ENCODE peak calls at places on chromosomes 13 and 19, in ten cellular contexts. One of them, this sample, is unnamed.
A peak's percentile ranks its signal among the peaks of the same experiment; 100 is the strongest.

GRCh38 chr19:19385131-19385899 is 20.2 kb upstream of the GATAD2A start:
- DNase-seq in GM12892: peak; percentile 86
- DNase-seq in NCI-H1105 treated with DMSO at 0.1 percent for 48 hours: peak; percentile 98
- DNase-seq in activated effector memory CD4-positive, alpha-beta T cell treated with anti-CD3 and anti-CD28 coated beads, Interleukin-2, amount 50 U/mL, for 16 hours: peak; percentile 100
- DNase-seq in activated B cell treated with CpG ODN at 0.5 μM for 24 hours: peak; percentile 98
- DNase-seq in stimulated activated CD4-positive, alpha-beta T cell treated with anti-CD3 and anti-CD28 coated beads, Interleukin-15, amount 100 ng/mL, for 1 hour: peak; percentile 99
- DNase-seq in NCI-H1092 treated with DMSO at 0.1 percent for 48 hours: peak; percentile 97
- DNase-seq in Kasumi-1: peak; percentile 100
- DNase-seq in GM04504: peak; percentile 99
- DNase-seq in amygdala: peak; percentile 99
- DNase-seq in this sample: peak; percentile 99

GRCh38 chr13:97977982-97978381 is 24.5 kb downstream of the IPO5 start:
- DNase-seq in GM12892: no peak
- DNase-seq in NCI-H1105 treated with DMSO at 0.1 percent for 48 hours: no peak
- DNase-seq in activated effector memory CD4-positive, alpha-beta T cell treated with anti-CD3 and anti-CD28 coated beads, Interleukin-2, amount 50 U/mL, for 16 hours: no peak
- DNase-seq in activated B cell treated with CpG ODN at 0.5 μM for 24 hours: no peak
- DNase-seq in stimulated activated CD4-positive, alpha-beta T cell treated with anti-CD3 and anti-CD28 coated beads, Interleukin-15, amount 100 ng/mL, for 1 hour: no peak
- DNase-seq in NCI-H1092 treated with DMSO at 0.1 percent for 48 hours: no peak
- DNase-seq in Kasumi-1: no peak
- DNase-seq in GM04504: no peak
- DNase-seq in amygdala: no peak
- DNase-seq in this sample: no peak

GRCh38 chr19:911197-912033 is 1.6 kb downstream of the R3HDM4 start:
- DNase-seq in GM12892: no peak
- DNase-seq in NCI-H1105 treated with DMSO at 0.1 percent for 48 hours: no peak
- DNase-seq in activated effector memory CD4-positive, alpha-beta T cell treated with anti-CD3 and anti-CD28 coated beads, Interleukin-2, amount 50 U/mL, for 16 hours: no peak
- DNase-seq in activated B cell treated with CpG ODN at 0.5 μM for 24 hours: no peak
- DNase-seq in stimulated activated CD4-positive, alpha-beta T cell treated with anti-CD3 and anti-CD28 coated beads, Interleukin-15, amount 100 ng/mL, for 1 hour: no peak
- DNase-seq in NCI-H1092 treated with DMSO at 0.1 percent for 48 hours: no peak
- DNase-seq in Kasumi-1: no peak
- DNase-seq in GM04504: no peak
- DNase-seq in amygdala: no peak
- DNase-seq in this sample: no peak

GRCh38 chr13:95573226-95573625 is 20.7 kb downstream of the CLDN10 start:
- DNase-seq in GM12892: no peak
- DNase-seq in NCI-H1105 treated with DMSO at 0.1 percent for 48 hours: no peak
- DNase-seq in activated effector memory CD4-positive, alpha-beta T cell treated with anti-CD3 and anti-CD28 coated beads, Interleukin-2, amount 50 U/mL, for 16 hours: no peak
- DNase-seq in activated B cell treated with CpG ODN at 0.5 μM for 24 hours: no peak
- DNase-seq in stimulated activated CD4-positive, alpha-beta T cell treated with anti-CD3 and anti-CD28 coated beads, Interleukin-15, amount 100 ng/mL, for 1 hour: no peak
- DNase-seq in NCI-H1092 treated with DMSO at 0.1 percent for 48 hours: no peak
- DNase-seq in Kasumi-1: no peak
- DNase-seq in GM04504: no peak
- DNase-seq in amygdala: no peak
- DNase-seq in this sample: no peak

GRCh38 chr19:9171393-9171991 is 7.3 kb upstream of the OR7D2 start:
- DNase-seq in GM12892: no peak
- DNase-seq in NCI-H1105 treated with DMSO at 0.1 percent for 48 hours: no peak
- DNase-seq in activated effector memory CD4-positive, alpha-beta T cell treated with anti-CD3 and anti-CD28 coated beads, Interleukin-2, amount 50 U/mL, for 16 hours: no peak
- DNase-seq in activated B cell treated with CpG ODN at 0.5 μM for 24 hours: no peak
- DNase-seq in stimulated activated CD4-positive, alpha-beta T cell treated with anti-CD3 and anti-CD28 coated beads, Interleukin-15, amount 100 ng/mL, for 1 hour: no peak
- DNase-seq in NCI-H1092 treated with DMSO at 0.1 percent for 48 hours: no peak
- DNase-seq in Kasumi-1: no peak
- DNase-seq in GM04504: no peak
- DNase-seq in amygdala: no peak
- DNase-seq in this sample: no peak

GRCh38 chr19:41792513-41793413 is 3.6 kb upstream of the CEACAM3 start:
- DNase-seq in GM12892: no peak
- DNase-seq in NCI-H1105 treated with DMSO at 0.1 percent for 48 hours: peak; percentile 7
- DNase-seq in activated effector memory CD4-positive, alpha-beta T cell treated with anti-CD3 and anti-CD28 coated beads, Interleukin-2, amount 50 U/mL, for 16 hours: peak; percentile 80
- DNase-seq in activated B cell treated with CpG ODN at 0.5 μM for 24 hours: peak; percentile 41
- DNase-seq in stimulated activated CD4-positive, alpha-beta T cell treated with anti-CD3 and anti-CD28 coated beads, Interleukin-15, amount 100 ng/mL, for 1 hour: peak; percentile 22
- DNase-seq in NCI-H1092 treated with DMSO at 0.1 percent for 48 hours: peak; percentile 13
- DNase-seq in Kasumi-1: peak; percentile 72
- DNase-seq in GM04504: peak; percentile 11
- DNase-seq in amygdala: no peak
- DNase-seq in this sample: peak; percentile 40

GRCh38 chr13:30224732-30225131 is 82.6 kb downstream of the KATNAL1 start:
- DNase-seq in GM12892: no peak
- DNase-seq in NCI-H1105 treated with DMSO at 0.1 percent for 48 hours: no peak
- DNase-seq in activated effector memory CD4-positive, alpha-beta T cell treated with anti-CD3 and anti-CD28 coated beads, Interleukin-2, amount 50 U/mL, for 16 hours: no peak
- DNase-seq in activated B cell treated with CpG ODN at 0.5 μM for 24 hours: no peak
- DNase-seq in stimulated activated CD4-positive, alpha-beta T cell treated with anti-CD3 and anti-CD28 coated beads, Interleukin-15, amount 100 ng/mL, for 1 hour: no peak
- DNase-seq in NCI-H1092 treated with DMSO at 0.1 percent for 48 hours: no peak
- DNase-seq in Kasumi-1: no peak
- DNase-seq in GM04504: peak; percentile 8
- DNase-seq in amygdala: no peak
- DNase-seq in this sample: peak; percentile 7

GRCh38 chr19:17832443-17833208 is 11.3 kb upstream of the INSL3 start:
- DNase-seq in GM12892: no peak
- DNase-seq in NCI-H1105 treated with DMSO at 0.1 percent for 48 hours: no peak
- DNase-seq in activated effector memory CD4-positive, alpha-beta T cell treated with anti-CD3 and anti-CD28 coated beads, Interleukin-2, amount 50 U/mL, for 16 hours: no peak
- DNase-seq in activated B cell treated with CpG ODN at 0.5 μM for 24 hours: no peak
- DNase-seq in stimulated activated CD4-positive, alpha-beta T cell treated with anti-CD3 and anti-CD28 coated beads, Interleukin-15, amount 100 ng/mL, for 1 hour: no peak
- DNase-seq in NCI-H1092 treated with DMSO at 0.1 percent for 48 hours: no peak
- DNase-seq in Kasumi-1: no peak
- DNase-seq in GM04504: no peak
- DNase-seq in amygdala: no peak
- DNase-seq in this sample: no peak

GRCh38 chr19:1289395-1290244 is 3.9 kb downstream of the EFNA2 start:
- DNase-seq in GM12892: no peak
- DNase-seq in NCI-H1105 treated with DMSO at 0.1 percent for 48 hours: no peak
- DNase-seq in activated effector memory CD4-positive, alpha-beta T cell treated with anti-CD3 and anti-CD28 coated beads, Interleukin-2, amount 50 U/mL, for 16 hours: no peak
- DNase-seq in activated B cell treated with CpG ODN at 0.5 μM for 24 hours: no peak
- DNase-seq in stimulated activated CD4-positive, alpha-beta T cell treated with anti-CD3 and anti-CD28 coated beads, Interleukin-15, amount 100 ng/mL, for 1 hour: no peak
- DNase-seq in NCI-H1092 treated with DMSO at 0.1 percent for 48 hours: no peak
- DNase-seq in Kasumi-1: no peak
- DNase-seq in GM04504: no peak
- DNase-seq in amygdala: no peak
- DNase-seq in this sample: no peak